ENCODE peak calls at places on chromosomes 5 and 9, in six cellular contexts. G is K562, J is MM.1S, W is fibroblast of lung, N is HCT116, B is GM23338. U is an unnamed sample. For H3K79me2, the result is how much of the 10 kb centered on the place peaks cover.

GRCh38 chr9:128153117-128153946 is 4.1 kb downstream of the LCN2 start:
- DNase-seq in W (no peak), N (no peak), B (no peak), G (peak), J (no peak), U (peak)

GRCh38 chr5:65721050-65721774 is 697 bp downstream of the SGTB start:
- DNase-seq in W (peak), G (peak), N (no peak), J (no peak), B (peak), U (peak)

GRCh38 chr5:115069087-115069968 is 100.4 kb downstream of the TRIM36 start:
- DNase-seq in B (peak), J (peak), W (peak), N (peak), G (no peak), U (peak)

GRCh38 chr9:76810377-76810957 is 46.2 kb downstream of the PCA3 start:
- DNase-seq in B (peak), W (peak), J (peak), N (peak), G (peak), U (peak)

GRCh38 chr9:4127873-4128272 is 172.0 kb downstream of the GLIS3 start:
- DNase-seq in N (no peak), G (no peak), B (no peak), J (no peak), W (no peak), U (no peak)

GRCh38 chr9:91836515-91836914 is 113.5 kb downstream of the ROR2 start:
- DNase-seq in N (no peak), B (no peak), G (no peak), J (no peak), W (no peak), U (no peak)

GRCh38 chr9:74499770-74500583 is 2.8 kb downstream of the RORB start:
- DNase-seq in N (no peak), B (peak), W (peak), G (no peak), J (no peak), U (peak)

GRCh38 chr9:120688758-120689157 is 25.5 kb downstream of the MEGF9 start:
- DNase-seq in G (no peak), B (no peak), J (no peak), W (no peak), N (no peak), U (no peak)

GRCh38 chr5:39014544-39014943 is 59.7 kb downstream of the RICTOR start:
- DNase-seq in B (no peak), W (peak), G (no peak), J (no peak), N (no peak), U (no peak)
- H3K79me2 ChIP-seq in B (under half), W (under half), G (under half), J (under half), N (under half), U (under half)

DNA sequence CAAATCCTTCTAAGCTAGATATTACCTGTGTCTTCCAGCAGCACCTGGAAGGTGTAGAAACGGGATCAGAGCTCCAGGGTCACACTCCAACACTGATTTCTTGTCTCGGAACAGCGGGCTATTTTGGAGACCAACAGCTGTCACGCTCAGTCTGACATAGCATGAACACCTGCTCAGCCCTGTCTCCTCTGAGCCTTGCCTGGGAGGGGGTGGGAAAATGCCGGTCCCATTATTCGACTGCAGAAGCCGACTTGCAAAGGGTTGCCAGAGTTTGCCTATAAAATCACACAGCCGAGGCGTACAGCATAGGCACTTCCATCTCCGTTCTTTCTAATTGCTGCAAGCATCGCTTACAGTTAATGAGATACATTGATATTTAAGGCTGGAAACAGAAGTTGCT is 300.8 kb upstream of the MSX2 start:
- DNase-seq in W (no peak), G (no peak), N (no peak), B (no peak), J (no peak), U (no peak)
- TF ChIP-seq CTCF in W (no peak), G (no peak), N (no peak), B (no peak), J (no peak), U (no peak)

DNA sequence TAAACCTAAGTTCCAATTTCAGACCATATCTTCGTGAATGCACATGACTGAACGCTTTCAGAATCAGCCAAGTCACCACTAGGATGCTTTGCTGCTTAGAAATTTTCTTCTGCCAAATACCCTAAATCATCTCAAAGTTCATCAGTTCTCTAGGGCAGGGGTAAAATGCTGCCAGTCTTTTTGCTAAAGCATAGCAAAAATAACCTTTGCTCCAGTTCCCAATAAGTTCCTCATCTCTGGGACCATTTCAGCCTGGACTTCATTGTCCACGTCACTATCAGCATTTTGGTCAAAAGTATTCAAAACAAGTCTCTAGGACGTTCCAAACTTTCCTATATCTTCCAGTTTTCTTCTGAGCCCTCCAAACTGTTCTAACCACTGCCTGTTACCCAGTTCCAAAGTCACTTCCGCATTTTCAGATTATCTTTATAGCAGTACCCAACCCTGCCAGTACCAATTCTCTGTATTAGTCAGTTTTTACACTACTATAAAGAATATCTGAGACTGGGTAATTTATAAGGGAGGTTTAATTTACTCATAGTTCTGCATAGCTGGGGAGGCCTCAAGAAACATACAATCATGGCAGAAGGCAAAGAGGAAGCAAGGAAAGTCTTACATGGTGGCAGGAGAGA is 74.8 kb downstream of the NR3C1 start:
- DNase-seq in G (no peak), W (no peak), J (no peak), B (no peak), N (no peak), U (no peak)
- H3K79me2 ChIP-seq in G (under half), W (half or more), J (half or more), B (under half), N (under half), U (under half)

GRCh38 chr5:127562252-127562651 is 44.8 kb downstream of the PRRC1 start:
- DNase-seq in G (no peak), W (peak), N (no peak), J (no peak), B (peak), U (peak)
- TF ChIP-seq CTCF in G (peak), W (peak), N (peak), J (no peak), B (peak), U (peak)

U was measured in H9.